ENCODE peak calls at places on chromosomes 12 and 14, in nine cellular contexts. S is SK-N-SH, G is endothelial cell of umbilical vein, Q is WTC11, O is H1, L is A549, I is HCT116, Y is HepG2, H is K562. U is an unnamed sample.
A peak's percentile ranks its signal among the peaks of the same experiment; 100 is the strongest.

GRCh38 chr12:64560395-64561301 is 49.6 kb upstream of the RASSF3 start:
- DNase-seq in S (peak; percentile 41), G (peak; percentile 69), Q (no peak), O (peak; percentile 46), L (peak; percentile 67), I (peak; percentile 8), Y (no peak), H (no peak), U (peak; percentile 81)

GRCh38 chr14:105294142-105294597 is 6.6 kb downstream of the BRF1 start:
- DNase-seq in S (peak; percentile 91), G (peak; percentile 89), Q (no peak), O (no peak), L (no peak), I (no peak), Y (no peak), H (no peak), U (peak; percentile 22)

GRCh38 chr12:45290218-45290609 is 74.3 kb downstream of the ANO6 start:
- DNase-seq in S (no peak), G (no peak), Q (no peak), O (no peak), L (no peak), I (no peak), Y (no peak), H (no peak), U (no peak)

GRCh38 chr12:4874671-4875070 is 35.0 kb upstream of the KCNA1 start:
- DNase-seq in S (no peak), G (no peak), Q (no peak), O (no peak), L (no peak), I (no peak), Y (no peak), H (no peak), U (no peak)

GRCh38 chr14:86296173-86296572 is 766.2 kb downstream of the FLRT2 start:
- DNase-seq in S (no peak), G (no peak), Q (no peak), O (no peak), L (no peak), I (no peak), Y (no peak), H (no peak), U (no peak)

GRCh38 chr14:105865266-105865903 is 339.0 kb downstream of the TMEM121 start:
- DNase-seq in S (no peak), G (no peak), Q (peak; percentile 3), O (no peak), L (no peak), I (no peak), Y (no peak), H (no peak), U (peak; percentile 94)

GRCh38 chr14:59964251-59965007 is 44.5 kb downstream of the LRRC9 start:
- DNase-seq in S (no peak), G (no peak), Q (no peak), O (no peak), L (no peak), I (no peak), Y (no peak), H (no peak), U (no peak)

GRCh38 chr12:8847435-8847834 is 25.0 kb downstream of the A2ML1 start:
- DNase-seq in S (no peak), G (no peak), Q (no peak), O (no peak), L (no peak), I (no peak), Y (no peak), H (no peak), U (no peak)

GRCh38 chr12:131454418-131455217 is 256.3 kb upstream of the SFSWAP start:
- DNase-seq in S (peak; percentile 90), G (no peak), Q (peak; percentile 82), O (peak; percentile 72), L (peak; percentile 87), I (peak; percentile 76), Y (peak; percentile 60), H (peak; percentile 77), U (peak; percentile 88)

GRCh38 chr14:93715279-93715927 is 72.9 kb downstream of the PRIMA1 start:
- DNase-seq in S (peak; percentile 58), G (no peak), Q (no peak), O (peak; percentile 38), L (no peak), I (no peak), Y (no peak), H (no peak), U (no peak)

GRCh38 chr12:31591308-31591901 is 469 bp upstream of the DENND5B start:
- DNase-seq in S (peak; percentile 73), G (peak; percentile 58), Q (no peak), O (no peak), L (peak; percentile 29), I (no peak), Y (no peak), H (no peak), U (peak; percentile 46)

DNA sequence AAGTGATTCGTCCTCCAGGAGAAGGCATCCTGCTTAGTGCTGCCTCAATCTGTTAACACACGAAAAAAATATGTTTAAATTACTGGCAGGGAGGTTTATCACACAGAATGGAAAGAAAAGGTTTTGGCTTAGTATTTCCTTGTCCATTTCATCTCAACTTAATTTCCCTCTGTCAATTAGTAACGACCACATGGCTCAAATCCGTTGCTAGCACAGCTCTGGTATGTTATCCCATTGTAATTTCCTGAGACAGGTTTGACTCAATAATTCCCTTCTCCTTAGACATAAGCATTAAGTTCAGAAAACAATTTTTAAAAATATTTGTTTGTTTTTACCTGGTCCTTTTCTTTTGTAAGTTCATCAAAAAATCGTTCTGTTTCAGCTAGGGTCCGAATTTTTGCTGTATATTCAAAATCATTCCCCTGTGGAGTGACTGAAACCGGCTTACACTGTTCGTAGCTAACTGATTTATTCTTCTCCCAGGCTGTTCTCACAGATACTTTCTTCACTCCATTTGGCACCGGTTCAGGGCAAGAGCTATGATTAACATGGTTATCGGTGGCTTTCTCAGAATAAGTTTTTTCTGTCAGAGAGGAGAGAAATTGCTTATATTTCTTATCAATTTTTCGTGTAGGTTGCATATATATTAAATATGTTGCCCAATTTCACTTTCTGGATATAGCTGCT is 10.1 kb upstream of the PITPNM2 start:
- DNase-seq in S (no peak), G (no peak), Q (no peak), O (no peak), L (no peak), I (no peak), Y (no peak), H (no peak), U (no peak)
- TF ChIP-seq MAX in S (no peak), G (no peak), Q (no peak), O (no peak), L (no peak), I (no peak), Y (no peak), H (no peak), U (no peak)

GRCh38 chr12:11477110-11477509 is 81.7 kb upstream of the PRB2 start:
- DNase-seq in S (no peak), G (no peak), Q (no peak), O (no peak), L (no peak), I (no peak), Y (no peak), H (no peak), U (no peak)

GRCh38 chr12:11486623-11487444 is 91.5 kb upstream of the PRB2 start:
- DNase-seq in S (peak; percentile 66), G (peak; percentile 83), Q (peak; percentile 69), O (peak; percentile 74), L (peak; percentile 62), I (peak; percentile 83), Y (peak; percentile 79), H (peak; percentile 65), U (peak; percentile 85)

DNA sequence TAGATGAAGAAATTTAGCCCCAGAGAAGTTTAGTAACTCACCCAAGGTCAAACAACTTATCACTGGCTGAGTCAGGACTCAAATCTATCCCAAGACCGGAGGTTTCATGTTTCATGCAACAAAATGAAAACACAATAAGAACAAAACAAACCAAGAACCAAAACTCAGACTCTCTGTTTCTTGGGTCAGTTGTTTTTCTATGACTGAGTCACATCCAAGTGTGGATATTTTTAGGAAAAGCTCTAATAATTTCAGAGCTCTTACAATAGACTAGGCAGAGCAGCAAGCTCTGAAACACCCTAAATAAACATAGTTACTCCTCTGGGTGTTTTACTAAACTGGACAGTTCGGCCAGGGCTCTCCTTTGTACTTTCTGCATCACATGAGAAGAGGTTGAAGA is 87.6 kb upstream of the PRB2 start:
- DNase-seq in S (no peak), G (peak; percentile 88), Q (no peak), O (no peak), L (no peak), I (no peak), Y (no peak), H (no peak), U (no peak)
- TF ChIP-seq MAX in S (no peak), G (no peak), Q (no peak), O (no peak), L (no peak), I (no peak), Y (no peak), H (no peak), U (no peak)

GRCh38 chr14:65001758-65002157 is 15.1 kb downstream of the FNTB start:
- DNase-seq in S (no peak), G (no peak), Q (no peak), O (no peak), L (no peak), I (no peak), Y (no peak), H (no peak), U (no peak)

GRCh38 chr14:65000868-65001600 is 14.3 kb downstream of the FNTB start:
- DNase-seq in S (no peak), G (no peak), Q (no peak), O (no peak), L (no peak), I (no peak), Y (no peak), H (no peak), U (no peak)

GRCh38 chr14:64995291-64995690 is 8.6 kb downstream of the FNTB start:
- DNase-seq in S (no peak), G (no peak), Q (no peak), O (no peak), L (no peak), I (no peak), Y (no peak), H (no peak), U (no peak)

GRCh38 chr14:64997108-64997794 is 10.6 kb downstream of the FNTB start:
- DNase-seq in S (no peak), G (no peak), Q (no peak), O (no peak), L (no peak), I (no peak), Y (no peak), H (no peak), U (peak; percentile 70)

GRCh38 chr14:64998455-64998931 is 11.8 kb downstream of the FNTB start:
- DNase-seq in S (no peak), G (no peak), Q (no peak), O (no peak), L (no peak), I (no peak), Y (no peak), H (no peak), U (peak; percentile 20)
- TF ChIP-seq MAX in S (no peak), G (no peak), Q (no peak), O (no peak), L (no peak), I (no peak), Y (no peak), H (no peak), U (no peak)

DNA sequence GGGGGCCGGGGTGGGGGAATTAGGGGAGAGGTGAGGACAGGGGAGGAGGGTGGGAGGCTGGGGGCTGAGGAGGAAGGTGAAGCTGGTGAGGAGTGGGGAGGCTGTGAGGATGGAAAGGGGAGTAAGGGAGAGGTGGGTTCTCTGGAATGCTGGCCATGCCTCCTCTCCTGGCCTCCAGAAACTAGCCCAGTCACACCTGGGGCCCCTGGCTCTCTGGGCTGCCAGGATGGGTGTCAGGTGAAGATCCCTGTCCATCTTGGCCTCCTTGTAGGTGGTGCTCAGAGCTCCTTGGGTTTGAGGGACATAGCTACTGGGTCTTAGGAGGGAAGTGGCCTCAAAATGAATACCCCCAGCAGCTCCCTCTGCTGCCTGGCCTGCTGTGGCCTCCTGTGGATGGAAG is 13.1 kb downstream of the RTL1 start:
- DNase-seq in S (no peak), G (no peak), Q (no peak), O (no peak), L (no peak), I (no peak), Y (no peak), H (no peak), U (no peak)
- TF ChIP-seq MAX in S (no peak), G (no peak), Q (no peak), O (no peak), L (no peak), I (no peak), Y (no peak), H (no peak), U (no peak)